ENCODE peak calls at places on chromosomes 13 and 19, in seven cellular contexts. One of them, this sample, is unnamed.
A peak's percentile ranks its signal among the peaks of the same experiment; 100 is the strongest.

GRCh38 chr13:45218689-45219088 is 17.8 kb upstream of the KCTD4 start:
- DNase-seq in K562: no peak
- DNase-seq in HCT116: no peak
- DNase-seq in SK-N-SH: no peak
- DNase-seq in H1: no peak
- DNase-seq in GM12878: no peak
- DNase-seq in HepG2: no peak
- DNase-seq in this sample: no peak

GRCh38 chr13:77136902-77137420 is 110.0 kb upstream of the FBXL3 start:
- DNase-seq in HCT116: no peak
- DNase-seq in H1: no peak
- DNase-seq in K562: no peak
- DNase-seq in SK-N-SH: no peak
- DNase-seq in GM12878: no peak
- DNase-seq in HepG2: no peak
- DNase-seq in this sample: no peak

GRCh38 chr13:66159526-66159925 is 1070.6 kb downstream of the PCDH9 start:
- DNase-seq in HepG2: no peak
- DNase-seq in K562: no peak
- DNase-seq in GM12878: no peak
- DNase-seq in HCT116: no peak
- DNase-seq in H1: no peak
- DNase-seq in SK-N-SH: no peak
- DNase-seq in this sample: no peak

GRCh38 chr19:48815870-48816501 is 5.2 kb upstream of the BCAT2 start:
- DNase-seq in K562: peak; percentile 44
- DNase-seq in HepG2: peak; percentile 86
- DNase-seq in GM12878: no peak
- DNase-seq in H1: no peak
- DNase-seq in SK-N-SH: peak; percentile 36
- DNase-seq in HCT116: no peak
- DNase-seq in this sample: no peak

GRCh38 chr13:99404005-99404755 is 97.0 kb upstream of the GPR183 start:
- DNase-seq in K562: no peak
- DNase-seq in HCT116: no peak
- DNase-seq in HepG2: peak; percentile 13
- DNase-seq in SK-N-SH: no peak
- DNase-seq in GM12878: no peak
- DNase-seq in H1: no peak
- DNase-seq in this sample: no peak

GRCh38 chr13:37475151-37475550 is 123.4 kb downstream of the POSTN start:
- DNase-seq in SK-N-SH: no peak
- DNase-seq in H1: no peak
- DNase-seq in HepG2: no peak
- DNase-seq in K562: no peak
- DNase-seq in GM12878: no peak
- DNase-seq in HCT116: no peak
- DNase-seq in this sample: no peak

GRCh38 chr13:105462981-105463380 is 1072.5 kb downstream of the EFNB2 start:
- DNase-seq in H1: no peak
- DNase-seq in HCT116: no peak
- DNase-seq in SK-N-SH: peak; percentile 16
- DNase-seq in GM12878: no peak
- DNase-seq in HepG2: no peak
- DNase-seq in K562: no peak
- DNase-seq in this sample: no peak

GRCh38 chr13:109211616-109212015 is 574.8 kb downstream of the IRS2 start:
- DNase-seq in H1: no peak
- DNase-seq in HepG2: no peak
- DNase-seq in GM12878: no peak
- DNase-seq in SK-N-SH: peak; percentile 46
- DNase-seq in K562: no peak
- DNase-seq in HCT116: peak; percentile 87
- DNase-seq in this sample: no peak

GRCh38 chr13:34577051-34577450 is 365.0 kb upstream of the NBEA start:
- DNase-seq in H1: no peak
- DNase-seq in GM12878: no peak
- DNase-seq in SK-N-SH: no peak
- DNase-seq in K562: no peak
- DNase-seq in HCT116: no peak
- DNase-seq in HepG2: no peak
- DNase-seq in this sample: no peak

GRCh38 chr13:30755678-30756077 is 20.3 kb downstream of the ALOX5AP start:
- DNase-seq in SK-N-SH: no peak
- DNase-seq in HCT116: no peak
- DNase-seq in GM12878: no peak
- DNase-seq in HepG2: no peak
- DNase-seq in H1: no peak
- DNase-seq in K562: no peak
- DNase-seq in this sample: no peak

GRCh38 chr13:113356594-113356993 is 7.3 kb downstream of the GRTP1 start:
- DNase-seq in HepG2: no peak
- DNase-seq in GM12878: no peak
- DNase-seq in H1: no peak
- DNase-seq in SK-N-SH: no peak
- DNase-seq in K562: no peak
- DNase-seq in HCT116: no peak
- DNase-seq in this sample: no peak

GRCh38 chr13:76331948-76332712 is 554.1 kb downstream of the KCTD12 start:
- DNase-seq in HepG2: no peak
- DNase-seq in SK-N-SH: no peak
- DNase-seq in GM12878: no peak
- DNase-seq in HCT116: no peak
- DNase-seq in H1: no peak
- DNase-seq in K562: no peak
- DNase-seq in this sample: no peak

GRCh38 chr19:29714371-29714952 is 599 bp downstream of the C19orf12 start:
- DNase-seq in H1: no peak
- DNase-seq in GM12878: no peak
- DNase-seq in K562: peak; percentile 10
- DNase-seq in HCT116: no peak
- DNase-seq in SK-N-SH: no peak
- DNase-seq in HepG2: no peak
- DNase-seq in this sample: no peak

GRCh38 chr19:7492142-7493055 is 3.6 kb upstream of the PEX11G start:
- DNase-seq in HCT116: no peak
- DNase-seq in SK-N-SH: no peak
- DNase-seq in HepG2: no peak
- DNase-seq in K562: no peak
- DNase-seq in H1: no peak
- DNase-seq in GM12878: no peak
- DNase-seq in this sample: no peak

GRCh38 chr13:24185591-24186232 is 25.2 kb downstream of the SPATA13 start:
- DNase-seq in SK-N-SH: no peak
- DNase-seq in K562: no peak
- DNase-seq in GM12878: no peak
- DNase-seq in HepG2: no peak
- DNase-seq in HCT116: no peak
- DNase-seq in H1: no peak
- DNase-seq in this sample: no peak

GRCh38 chr13:25249001-25249543 is 38.2 kb downstream of the MTMR6 start:
- DNase-seq in HCT116: no peak
- DNase-seq in HepG2: peak; percentile 19
- DNase-seq in H1: no peak
- DNase-seq in GM12878: peak; percentile 17
- DNase-seq in SK-N-SH: peak; percentile 22
- DNase-seq in K562: peak; percentile 4
- DNase-seq in this sample: no peak

GRCh38 chr13:101520672-101521071 is 68.2 kb downstream of the ITGBL1 start:
- DNase-seq in H1: no peak
- DNase-seq in SK-N-SH: no peak
- DNase-seq in HepG2: no peak
- DNase-seq in K562: no peak
- DNase-seq in HCT116: no peak
- DNase-seq in GM12878: no peak
- DNase-seq in this sample: no peak

GRCh38 chr13:26042781-26043180 is 9.0 kb downstream of the SHISA2 start:
- DNase-seq in GM12878: no peak
- DNase-seq in K562: no peak
- DNase-seq in SK-N-SH: no peak
- DNase-seq in HepG2: no peak
- DNase-seq in H1: no peak
- DNase-seq in HCT116: no peak
- DNase-seq in this sample: no peak

GRCh38 chr13:99316657-99317244 is 9.6 kb upstream of the GPR183 start:
- DNase-seq in H1: no peak
- DNase-seq in K562: no peak
- DNase-seq in HepG2: no peak
- DNase-seq in GM12878: no peak
- DNase-seq in SK-N-SH: no peak
- DNase-seq in HCT116: no peak
- DNase-seq in this sample: no peak

DNA sequence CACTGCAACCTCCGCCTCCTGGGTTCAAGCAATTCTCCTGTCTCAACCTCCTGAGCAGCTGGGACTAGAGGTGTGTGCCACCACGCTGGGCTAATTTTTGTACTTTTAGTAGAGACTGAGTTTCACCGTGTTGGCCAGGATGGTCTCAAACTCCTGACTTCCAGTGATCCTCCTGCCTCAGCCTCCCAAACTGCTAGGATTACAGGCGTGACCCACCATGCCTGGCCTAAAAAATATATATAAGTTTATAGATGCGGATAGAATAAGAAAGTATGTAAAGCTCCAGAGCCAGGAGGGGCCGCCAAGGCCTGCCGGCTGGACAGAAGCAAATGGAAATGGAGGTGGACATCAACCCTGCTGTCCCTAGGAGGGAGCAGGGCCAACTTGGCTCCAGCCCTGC is 66.0 kb downstream of the COL4A1 start:
- DNase-seq in GM12878: no peak
- DNase-seq in K562: no peak
- DNase-seq in SK-N-SH: no peak
- DNase-seq in HCT116: no peak
- DNase-seq in HepG2: no peak
- DNase-seq in H1: no peak
- DNase-seq in this sample: no peak
- H3K27ac ChIP-seq in GM12878: no peak overlapping the region
- H3K27ac ChIP-seq in K562: no peak overlapping the region
- H3K27ac ChIP-seq in SK-N-SH: no peak overlapping the region
- H3K27ac ChIP-seq in HCT116: no peak overlapping the region
- H3K27ac ChIP-seq in HepG2: no peak overlapping the region
- H3K27ac ChIP-seq in H1: no peak overlapping the region
- H3K27ac ChIP-seq in this sample: no peak overlapping the region

GRCh38 chr19:771332-771785 is 20.4 kb downstream of the MISP start:
- DNase-seq in HepG2: peak; percentile 63
- DNase-seq in K562: peak; percentile 84
- DNase-seq in SK-N-SH: peak; percentile 80
- DNase-seq in GM12878: no peak
- DNase-seq in H1: no peak
- DNase-seq in HCT116: peak; percentile 55
- DNase-seq in this sample: no peak

GRCh38 chr19:772043-772442 is 21.1 kb downstream of the MISP start:
- DNase-seq in H1: no peak
- DNase-seq in HepG2: no peak
- DNase-seq in K562: no peak
- DNase-seq in SK-N-SH: no peak
- DNase-seq in GM12878: no peak
- DNase-seq in HCT116: no peak
- DNase-seq in this sample: no peak

GRCh38 chr19:776549-776948 is 20.7 kb upstream of the PTBP1 start:
- DNase-seq in K562: no peak
- DNase-seq in GM12878: no peak
- DNase-seq in H1: no peak
- DNase-seq in HepG2: no peak
- DNase-seq in HCT116: no peak
- DNase-seq in SK-N-SH: no peak
- DNase-seq in this sample: no peak

GRCh38 chr19:769610-770009 is 18.7 kb downstream of the MISP start:
- DNase-seq in HCT116: no peak
- DNase-seq in SK-N-SH: no peak
- DNase-seq in GM12878: no peak
- DNase-seq in HepG2: no peak
- DNase-seq in K562: no peak
- DNase-seq in H1: no peak
- DNase-seq in this sample: no peak

DNA sequence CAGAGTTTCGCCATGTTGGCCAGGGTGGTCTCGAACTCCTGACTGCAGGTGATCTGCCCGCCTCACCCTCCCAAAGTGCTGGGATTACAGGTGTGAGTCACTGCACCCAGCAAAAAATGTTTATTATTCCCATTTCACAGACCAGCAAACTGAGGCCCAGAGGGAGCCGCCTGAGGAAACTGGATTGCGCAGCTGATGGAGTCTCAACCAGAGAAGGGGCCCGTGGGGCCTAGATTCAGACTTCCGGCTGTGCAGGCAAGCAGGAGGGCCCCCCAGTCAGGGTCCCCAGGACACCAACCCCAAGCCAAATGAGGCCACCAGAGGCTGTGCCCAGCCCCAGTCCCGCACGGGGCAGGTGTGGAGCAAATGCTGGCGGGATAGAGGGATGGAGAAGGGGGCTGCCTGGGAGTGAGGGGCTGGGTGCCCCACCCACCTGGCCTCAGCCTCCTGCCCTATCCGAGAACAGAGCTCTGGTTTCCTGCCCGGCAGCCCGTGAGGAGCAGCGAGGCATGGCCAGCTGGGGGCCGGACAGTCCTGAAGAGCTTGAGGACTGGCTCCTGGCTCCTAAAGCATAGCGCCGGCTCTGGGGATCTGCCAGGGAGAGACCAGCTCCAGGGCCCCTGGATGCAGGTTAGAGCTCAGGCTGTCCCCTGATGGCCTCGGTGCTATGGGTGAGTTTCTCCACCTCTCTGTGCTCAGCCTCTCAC is 22.0 kb downstream of the MISP start:
- DNase-seq in HepG2: no peak
- DNase-seq in GM12878: no peak
- DNase-seq in HCT116: no peak
- DNase-seq in H1: no peak
- DNase-seq in SK-N-SH: no peak
- DNase-seq in K562: no peak
- DNase-seq in this sample: no peak
- TF ChIP-seq SIN3A in HepG2: no peak
- TF ChIP-seq SIN3A in GM12878: no peak
- TF ChIP-seq SIN3A in HCT116: no peak
- TF ChIP-seq SIN3A in H1: no peak
- TF ChIP-seq SIN3A in SK-N-SH: no peak
- TF ChIP-seq SIN3A in K562: no peak
- TF ChIP-seq SIN3A in this sample: no peak

DNA sequence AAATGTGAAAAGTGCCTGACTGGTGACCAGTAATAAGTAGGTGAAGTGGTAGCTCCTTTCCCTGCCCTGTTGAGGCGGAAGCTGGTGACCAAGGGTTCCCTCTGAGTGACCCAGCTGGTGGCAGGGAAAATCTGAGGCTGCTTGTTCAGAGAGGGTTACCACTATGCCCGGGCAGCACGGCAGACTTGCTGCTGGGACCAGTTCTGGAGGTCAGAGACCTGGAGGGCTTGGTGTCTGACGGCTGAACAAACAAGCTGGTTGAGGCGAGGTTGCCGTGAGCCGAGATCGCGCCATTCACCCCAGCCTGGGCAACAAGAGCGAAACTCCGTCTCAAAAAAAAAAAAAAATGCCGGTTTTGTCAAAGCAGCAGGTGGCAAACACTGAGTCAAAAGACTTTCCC is 80.1 kb downstream of the ZNF429 start:
- DNase-seq in HCT116: no peak
- DNase-seq in SK-N-SH: no peak
- DNase-seq in K562: no peak
- DNase-seq in H1: no peak
- DNase-seq in GM12878: no peak
- DNase-seq in HepG2: no peak
- DNase-seq in this sample: no peak
- TF ChIP-seq CTCF in HCT116: no peak
- TF ChIP-seq CTCF in SK-N-SH: no peak
- TF ChIP-seq CTCF in K562: no peak
- TF ChIP-seq CTCF in H1: no peak
- TF ChIP-seq CTCF in GM12878: no peak
- TF ChIP-seq CTCF in HepG2: no peak
- TF ChIP-seq CTCF in this sample: no peak

GRCh38 chr19:16419671-16420394 is 51.9 kb downstream of the EPS15L1 start:
- DNase-seq in HCT116: no peak
- DNase-seq in GM12878: no peak
- DNase-seq in K562: no peak
- DNase-seq in HepG2: no peak
- DNase-seq in SK-N-SH: no peak
- DNase-seq in H1: no peak
- DNase-seq in this sample: no peak
- H3K27ac ChIP-seq in HCT116: no peak overlapping the region
- H3K27ac ChIP-seq in GM12878: no peak overlapping the region
- H3K27ac ChIP-seq in K562: no peak overlapping the region
- H3K27ac ChIP-seq in HepG2: no peak overlapping the region
- H3K27ac ChIP-seq in SK-N-SH: no peak overlapping the region
- H3K27ac ChIP-seq in H1: no peak overlapping the region
- H3K27ac ChIP-seq in this sample: no peak overlapping the region